ENCODE peak calls at places on chromosomes 7 and 10, in six cellular contexts. Y is H1, V is HCT116, U is NT2/D1, W is GM12878, I is HepG2. D is an unnamed sample.

GRCh38 chr10:109932391-109932790 is 9.1 kb upstream of the XPNPEP1 start:
- DNase-seq in Y (no peak), V (no peak), U (no peak), W (no peak), I (no peak), D (no peak)

GRCh38 chr10:28841625-28842024 is 164.3 kb downstream of the BAMBI start:
- DNase-seq in Y (no peak), V (no peak), U (no peak), W (no peak), I (no peak), D (no peak)

GRCh38 chr7:13279854-13280435 is 592.5 kb downstream of the ARL4A start:
- DNase-seq in Y (no peak), V (peak), U (no peak), W (no peak), I (peak), D (no peak)

GRCh38 chr7:27192546-27193334 is 7.2 kb downstream of the HOXA13 start:
- DNase-seq in Y (peak), V (no peak), U (no peak), W (no peak), I (no peak), D (no peak)

GRCh38 chr7:30521532-30521931 is 16.9 kb upstream of the GGCT start:
- DNase-seq in Y (no peak), V (no peak), U (no peak), W (no peak), I (no peak), D (no peak)

GRCh38 chr7:28211006-28211405 is 30.4 kb upstream of the JAZF1 start:
- DNase-seq in Y (no peak), V (no peak), U (no peak), W (no peak), I (no peak), D (no peak)

GRCh38 chr10:26938578-26938977 is 77.8 kb upstream of the ABI1 start:
- DNase-seq in Y (no peak), V (no peak), U (peak), W (no peak), I (no peak), D (no peak)

GRCh38 chr7:140212100-140212881 is 35.5 kb upstream of the KDM7A start:
- DNase-seq in Y (no peak), V (no peak), U (no peak), W (peak), I (no peak), D (no peak)

GRCh38 chr10:76621886-76622620 is 1015.6 kb downstream of the KCNMA1 start:
- DNase-seq in Y (no peak), V (no peak), U (no peak), W (no peak), I (no peak), D (no peak)

GRCh38 chr10:129472696-129473555 is 5.9 kb downstream of the MGMT start:
- DNase-seq in Y (no peak), V (no peak), U (no peak), W (no peak), I (no peak), D (no peak)

DNA sequence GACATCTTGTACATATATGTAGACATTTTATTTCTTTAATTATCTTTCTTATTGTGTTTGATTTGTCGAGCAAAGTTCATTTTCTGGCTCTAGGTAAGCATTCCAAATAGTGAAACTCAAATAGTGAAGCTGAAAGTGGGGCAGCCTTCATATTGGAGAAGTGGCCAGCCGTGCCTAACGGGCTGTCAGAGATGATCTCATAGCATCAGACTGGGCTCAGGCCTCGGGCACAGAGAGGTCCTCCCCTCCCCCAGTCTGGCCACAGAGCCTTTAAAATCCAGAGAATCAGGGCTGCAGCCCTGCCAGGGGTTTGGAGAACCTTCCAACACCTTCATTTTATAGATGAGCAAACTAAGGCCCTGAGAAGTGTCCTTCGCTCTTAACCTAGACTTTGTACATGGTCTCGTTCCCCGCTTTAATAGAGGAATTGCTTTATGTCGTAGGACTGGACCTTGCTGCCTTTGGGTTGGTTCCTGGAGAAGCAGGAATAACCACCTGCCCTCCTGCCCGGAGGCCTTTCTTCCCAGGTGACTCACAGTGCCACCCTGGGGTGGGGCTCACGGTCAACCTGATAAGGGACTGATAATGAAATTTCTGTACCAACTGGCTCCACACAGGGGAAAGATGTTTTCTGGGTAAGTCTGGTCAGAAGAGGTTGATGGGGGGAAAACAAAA is 7.3 kb downstream of the TSPAN15 start:
- DNase-seq in Y (no peak), V (peak), U (no peak), W (no peak), I (no peak), D (no peak)
- TF ChIP-seq ZNF274 in Y (no peak), V (no peak), U (no peak), W (no peak), I (no peak), D (no peak)

GRCh38 chr10:124534821-124535601 is 73.4 kb downstream of the LHPP start:
- DNase-seq in Y (no peak), V (no peak), U (no peak), W (no peak), I (no peak), D (no peak)

GRCh38 chr10:124535731-124536495 is 74.3 kb downstream of the LHPP start:
- DNase-seq in Y (no peak), V (no peak), U (no peak), W (no peak), I (no peak), D (no peak)

GRCh38 chr10:124537166-124537725 is 75.6 kb downstream of the LHPP start:
- DNase-seq in Y (no peak), V (no peak), U (no peak), W (no peak), I (no peak), D (no peak)

GRCh38 chr10:124537891-124538290 is 76.3 kb downstream of the LHPP start:
- DNase-seq in Y (no peak), V (no peak), U (no peak), W (no peak), I (no peak), D (no peak)

GRCh38 chr10:124536496-124537050 is 75.0 kb downstream of the LHPP start:
- DNase-seq in Y (no peak), V (no peak), U (no peak), W (no peak), I (no peak), D (no peak)
- TF ChIP-seq ZNF274 in Y (no peak), V (no peak), U (no peak), W (no peak), I (no peak), D (no peak)

DNA sequence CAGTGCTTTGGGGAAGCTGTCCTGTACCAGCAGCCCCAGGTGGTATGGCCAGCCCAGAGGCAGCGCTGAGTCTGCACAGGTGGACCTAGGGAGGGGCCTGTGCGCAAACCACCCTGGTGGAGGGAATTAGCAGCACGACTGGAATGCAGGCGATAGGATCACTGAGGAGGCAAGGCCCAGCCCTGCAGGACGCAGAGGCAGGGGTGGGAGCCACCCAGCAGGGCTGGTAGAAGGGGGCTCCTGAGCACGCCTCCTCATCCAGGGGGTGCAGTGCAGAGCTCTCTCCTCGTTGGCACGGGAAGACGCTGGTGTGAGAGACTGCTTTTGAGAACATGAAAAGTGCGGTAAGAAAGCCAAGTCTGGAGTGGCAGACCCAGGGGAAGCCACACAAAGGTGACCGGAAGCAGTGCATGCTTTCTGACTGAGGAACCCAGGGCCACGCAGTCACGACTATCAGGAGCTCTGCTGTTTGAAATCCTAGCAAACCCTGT is 6.0 kb downstream of the FXYD4 start:
- DNase-seq in Y (peak), V (peak), U (peak), W (no peak), I (peak), D (peak)
- TF ChIP-seq ZNF274 in Y (no peak), V (no peak), U (no peak), W (no peak), I (no peak), D (no peak)

DNA sequence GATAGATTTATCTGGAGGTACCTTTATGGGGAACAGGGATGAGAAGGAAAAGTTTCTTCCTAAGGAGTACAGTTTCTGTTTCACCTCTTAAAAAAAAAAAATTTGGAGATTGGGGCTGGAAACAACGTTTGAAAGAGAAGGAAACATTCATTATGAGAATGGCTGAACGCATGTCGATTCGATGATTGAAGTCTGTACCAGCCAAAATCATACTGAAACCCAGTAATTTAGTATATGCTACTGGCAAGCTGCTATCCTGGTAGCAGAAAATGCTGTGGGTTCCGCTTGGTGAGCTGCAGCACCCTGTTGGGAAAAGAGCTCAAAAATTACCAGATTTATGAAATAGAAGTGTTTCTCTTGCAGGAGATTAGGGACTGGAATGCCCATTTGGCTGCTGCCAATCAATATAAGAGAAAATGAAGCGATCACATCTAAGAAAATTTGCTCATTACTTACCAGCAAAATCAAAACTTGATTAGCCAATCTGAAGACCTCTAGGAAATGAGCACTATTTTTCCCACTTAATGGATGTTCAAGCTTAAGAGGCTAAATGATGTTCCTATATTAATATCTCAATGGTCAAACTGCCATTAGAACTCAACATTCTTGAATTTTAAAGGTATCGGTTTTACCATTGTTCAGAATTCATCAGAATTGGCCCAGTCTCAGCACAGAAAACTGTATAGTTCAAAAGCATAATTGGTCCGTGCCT is 1.1 kb upstream of the ITGB1 start:
- DNase-seq in Y (no peak), V (no peak), U (no peak), W (peak), I (no peak), D (no peak)
- TF ChIP-seq ZNF274 in Y (no peak), V (no peak), U (no peak), W (no peak), I (no peak), D (no peak)

DNA sequence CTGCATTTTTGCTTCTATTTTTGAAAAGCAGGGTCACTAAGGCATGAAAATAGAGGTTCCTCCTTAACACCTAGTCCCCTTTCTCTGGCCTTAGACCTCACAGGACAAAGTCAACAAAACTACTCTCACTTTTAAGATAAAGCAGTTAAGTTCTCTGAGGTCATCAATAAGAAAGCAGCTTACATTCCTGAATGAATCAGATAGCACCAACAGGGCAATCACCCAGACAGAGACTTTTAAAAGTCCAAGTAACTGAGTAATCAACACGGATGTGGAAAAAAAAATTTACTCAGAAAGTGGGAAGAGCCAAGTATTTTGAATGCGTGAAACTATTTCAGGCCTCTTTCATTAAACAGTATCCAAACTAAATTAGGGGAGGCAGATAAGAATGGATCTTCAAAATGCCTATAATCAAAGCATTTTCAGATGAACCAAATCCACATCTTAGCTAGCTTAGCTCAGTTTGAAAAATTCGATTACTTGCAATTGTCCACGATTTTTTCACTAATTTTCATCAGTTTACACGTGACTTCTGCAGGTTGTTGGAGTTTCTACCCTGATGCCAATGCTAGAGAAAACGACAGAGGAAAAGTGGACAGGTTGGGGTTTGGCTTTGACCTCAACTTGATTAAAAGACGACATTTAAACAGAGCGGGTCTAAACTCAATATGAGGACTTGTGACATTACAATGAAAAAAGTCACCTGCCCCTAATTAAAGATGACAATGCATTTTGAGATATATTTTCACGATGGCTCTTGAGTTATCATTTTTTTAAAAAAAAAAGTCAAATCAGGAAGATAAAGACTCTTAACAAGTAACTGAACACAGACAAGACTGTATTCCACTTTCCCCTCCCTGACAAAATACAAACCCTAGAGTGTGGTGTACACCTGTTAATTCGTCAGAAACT is 1.6 kb downstream of the BEND7 start:
- DNase-seq in Y (no peak), V (peak), U (no peak), W (no peak), I (peak), D (no peak)
- TF ChIP-seq ZNF274 in Y (no peak), V (no peak), U (no peak), W (no peak), I (no peak), D (no peak)

GRCh38 chr7:99835189-99835588 is 7.4 kb downstream of the CYP3A43 start:
- DNase-seq in Y (no peak), V (no peak), U (no peak), W (no peak), I (no peak), D (peak)

GRCh38 chr7:99834382-99834781 is 6.6 kb downstream of the CYP3A43 start:
- DNase-seq in Y (no peak), V (no peak), U (no peak), W (no peak), I (no peak), D (no peak)

GRCh38 chr7:99829520-99830160 is 1.8 kb downstream of the CYP3A43 start:
- DNase-seq in Y (no peak), V (no peak), U (no peak), W (peak), I (peak), D (no peak)

GRCh38 chr7:99831595-99831994 is 3.8 kb downstream of the CYP3A43 start:
- DNase-seq in Y (no peak), V (no peak), U (no peak), W (no peak), I (peak), D (no peak)

DNA sequence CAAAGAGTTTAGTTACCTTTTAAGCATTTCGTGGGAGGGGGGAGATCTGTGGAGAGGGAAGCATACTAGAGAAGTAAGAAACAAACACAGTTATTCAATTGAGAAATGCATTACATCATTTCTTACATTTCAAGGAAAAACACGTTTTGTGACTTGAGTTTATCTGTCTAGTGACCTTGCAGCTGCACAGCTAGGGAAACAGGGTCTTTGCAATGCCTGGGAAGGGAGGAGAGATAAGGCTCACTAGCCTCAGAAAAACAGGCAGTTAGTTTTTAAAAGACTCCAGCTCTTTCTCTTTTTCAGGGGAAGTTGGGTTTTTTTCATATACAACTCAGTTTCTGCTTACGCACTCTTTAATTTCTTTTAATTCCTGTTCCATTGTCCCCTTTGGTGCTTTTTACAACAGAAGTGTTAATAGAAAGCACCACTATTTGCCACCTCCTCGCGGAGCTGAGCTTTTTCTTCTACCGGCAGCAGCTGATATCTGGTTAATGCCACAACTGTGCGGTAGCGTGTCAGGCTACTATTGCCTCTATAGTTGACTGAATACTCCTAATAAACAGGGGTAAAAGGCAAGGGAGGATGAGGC is 5.6 kb downstream of the CYP3A43 start:
- DNase-seq in Y (no peak), V (no peak), U (no peak), W (no peak), I (no peak), D (no peak)
- TF ChIP-seq ZNF274 in Y (no peak), V (no peak), U (no peak), W (no peak), I (no peak), D (no peak)

GRCh38 chr7:116512524-116513188 is 12.2 kb upstream of the CAV1 start:
- DNase-seq in Y (no peak), V (no peak), U (no peak), W (no peak), I (no peak), D (no peak)

GRCh38 chr7:116515584-116515983 is 9.3 kb upstream of the CAV1 start:
- DNase-seq in Y (no peak), V (no peak), U (no peak), W (no peak), I (no peak), D (no peak)

GRCh38 chr7:116510795-116511194 is 11.3 kb downstream of the CAV2 start:
- DNase-seq in Y (no peak), V (no peak), U (no peak), W (no peak), I (no peak), D (no peak)

GRCh38 chr7:116509982-116510579 is 10.5 kb downstream of the CAV2 start:
- DNase-seq in Y (no peak), V (no peak), U (no peak), W (no peak), I (no peak), D (no peak)

DNA sequence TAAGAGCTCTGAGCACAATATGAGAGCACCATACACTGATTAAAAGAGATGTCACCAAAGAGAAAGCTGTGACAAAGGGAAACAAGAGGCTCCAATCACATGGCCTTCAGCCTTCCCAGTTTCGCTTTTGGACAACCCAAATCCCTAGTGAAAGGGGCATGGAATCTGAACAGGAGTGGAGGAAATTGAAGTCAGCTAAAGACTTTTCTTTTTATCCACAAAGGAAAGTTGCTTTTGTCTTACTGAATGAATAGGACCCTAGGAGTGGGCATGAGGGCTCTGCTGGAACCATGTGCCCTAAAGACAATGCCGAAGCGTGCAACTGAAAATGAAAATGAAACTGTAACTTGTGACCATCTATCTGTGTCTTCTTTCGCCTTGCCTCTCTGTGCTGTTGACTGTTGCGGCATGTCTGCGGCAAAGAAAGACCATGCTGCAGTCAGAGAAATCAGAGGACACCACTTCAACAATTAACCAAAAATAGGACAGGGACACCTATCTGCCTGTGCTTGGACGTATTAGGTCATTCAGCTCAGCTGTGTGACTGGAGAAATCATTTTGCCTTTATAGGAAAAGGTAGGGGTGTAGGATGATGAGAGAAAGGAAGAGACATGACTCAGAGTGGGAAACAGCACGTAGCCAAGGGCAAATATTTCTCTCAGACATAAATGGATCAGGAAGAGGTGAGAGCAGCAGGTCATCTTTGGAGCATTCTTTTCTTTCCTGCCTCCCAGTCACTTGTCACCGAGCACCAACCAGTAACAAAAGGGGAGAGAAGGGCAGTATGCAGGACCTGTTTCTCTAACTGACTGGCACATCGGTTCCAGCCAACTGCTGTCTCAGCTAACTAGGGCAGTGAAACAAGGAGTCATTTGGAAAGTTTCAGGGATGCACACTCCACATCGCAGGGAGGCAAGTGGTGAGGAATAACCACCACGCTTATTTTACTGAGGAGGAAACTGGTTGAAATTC is 12.3 kb downstream of the CAV2 start:
- DNase-seq in Y (no peak), V (peak), U (no peak), W (peak), I (peak), D (peak)
- TF ChIP-seq ZNF274 in Y (no peak), V (no peak), U (no peak), W (no peak), I (no peak), D (no peak)